ENCODE peak calls at places on chromosomes 16 and 17, in seven cellular contexts. K is astrocyte, M is fibroblast of lung, A is GM23248, O is H1, V is MM.1S, U is PC-3. X is an unnamed sample.
A peak's percentile ranks its signal among the peaks of the same experiment; 100 is the strongest.

GRCh38 chr16:50940275-50940854 is 198.5 kb downstream of the CYLD start:
- DNase-seq in K (no peak), M (no peak), A (no peak), O (no peak), V (no peak), U (no peak), X (no peak)

GRCh38 chr16:88419790-88420189 is 33.3 kb upstream of the ZFPM1 start:
- DNase-seq in K (no peak), M (no peak), A (no peak), O (no peak), V (no peak), U (no peak), X (no peak)

GRCh38 chr16:54921229-54921824 is 9.3 kb upstream of the IRX5 start:
- DNase-seq in K (no peak), M (peak; percentile 39), A (peak; percentile 72), O (no peak), V (no peak), U (no peak), X (no peak)

GRCh38 chr17:21295036-21295952 is 10.8 kb downstream of the MAP2K3 start:
- DNase-seq in K (no peak), M (no peak), A (peak; percentile 50), O (no peak), V (no peak), U (no peak), X (no peak)

GRCh38 chr16:6803171-6803570 is 529.5 kb upstream of the RBFOX1 start:
- DNase-seq in K (no peak), M (no peak), A (no peak), O (no peak), V (no peak), U (no peak), X (no peak)

GRCh38 chr16:64481497-64481896 is 640.4 kb downstream of the CDH11 start:
- DNase-seq in K (no peak), M (no peak), A (no peak), O (no peak), V (no peak), U (no peak), X (no peak)

GRCh38 chr16:4021070-4021779 is 95.0 kb downstream of the ADCY9 start:
- DNase-seq in K (no peak), M (no peak), A (peak; percentile 14), O (no peak), V (no peak), U (peak; percentile 69), X (peak; percentile 92)

GRCh38 chr17:68182940-68183551 is 64.8 kb upstream of the AMZ2 start:
- DNase-seq in K (no peak), M (no peak), A (no peak), O (no peak), V (no peak), U (peak; percentile 73), X (no peak)

GRCh38 chr16:70656065-70656711 is 9.8 kb downstream of the IL34 start:
- DNase-seq in K (no peak), M (no peak), A (no peak), O (no peak), V (no peak), U (no peak), X (no peak)

GRCh38 chr17:8290043-8290442 is 1.6 kb downstream of the RANGRF start:
- DNase-seq in K (no peak), M (no peak), A (peak; percentile 57), O (no peak), V (no peak), U (peak; percentile 34), X (no peak)

GRCh38 chr16:17194190-17194780 is 276.5 kb downstream of the XYLT1 start:
- DNase-seq in K (peak; percentile 22), M (peak; percentile 38), A (peak; percentile 57), O (peak; percentile 94), V (no peak), U (no peak), X (peak; percentile 61)

GRCh38 chr16:61362583-61362982 is 673.7 kb downstream of the CDH8 start:
- DNase-seq in K (no peak), M (no peak), A (no peak), O (no peak), V (no peak), U (no peak), X (no peak)

GRCh38 chr17:33500141-33500540 is 207.0 kb upstream of the ASIC2 start:
- DNase-seq in K (no peak), M (no peak), A (no peak), O (no peak), V (no peak), U (no peak), X (peak; percentile 22)

GRCh38 chr16:69772560-69773254 is 10.6 kb downstream of the WWP2 start:
- DNase-seq in K (no peak), M (peak; percentile 26), A (peak; percentile 12), O (no peak), V (no peak), U (no peak), X (no peak)

GRCh38 chr16:17173134-17173729 is 297.5 kb downstream of the XYLT1 start:
- DNase-seq in K (peak; percentile 79), M (peak; percentile 85), A (peak; percentile 65), O (no peak), V (no peak), U (no peak), X (peak; percentile 31)

GRCh38 chr17:48908853-48909394 is 717 bp downstream of the UBE2Z start:
- DNase-seq in K (peak; percentile 76), M (peak; percentile 87), A (peak; percentile 85), O (peak; percentile 95), V (peak; percentile 54), U (peak; percentile 91), X (peak; percentile 88)

GRCh38 chr17:18361837-18362380 is 1.4 kb downstream of the SHMT1 start:
- DNase-seq in K (no peak), M (no peak), A (no peak), O (no peak), V (no peak), U (no peak), X (no peak)

GRCh38 chr17:34580685-34581445 is 1.5 kb downstream of the TMEM132E start:
- DNase-seq in K (no peak), M (no peak), A (peak; percentile 25), O (peak; percentile 69), V (no peak), U (no peak), X (no peak)

GRCh38 chr17:39080416-39081179 is 70.8 kb downstream of the PLXDC1 start:
- DNase-seq in K (peak; percentile 47), M (peak; percentile 56), A (peak; percentile 86), O (no peak), V (no peak), U (peak; percentile 9), X (no peak)

GRCh38 chr16:85994492-85995433 is 95.8 kb downstream of the IRF8 start:
- DNase-seq in K (no peak), M (no peak), A (no peak), O (no peak), V (no peak), U (no peak), X (no peak)

GRCh38 chr16:65392831-65393565 is 271.1 kb upstream of the CDH11 start:
- DNase-seq in K (peak; percentile 69), M (peak; percentile 76), A (no peak), O (no peak), V (no peak), U (peak; percentile 90), X (no peak)

GRCh38 chr17:59154335-59154720 is 658 bp downstream of the SKA2 start:
- DNase-seq in K (peak; percentile 40), M (peak; percentile 51), A (peak; percentile 80), O (peak; percentile 70), V (peak; percentile 49), U (peak; percentile 56), X (peak; percentile 53)

GRCh38 chr17:28093999-28094716 is 51.7 kb downstream of the NLK start:
- DNase-seq in K (no peak), M (no peak), A (no peak), O (no peak), V (no peak), U (no peak), X (no peak)

GRCh38 chr16:3782566-3782965 is 65.2 kb upstream of the TRAP1 start:
- DNase-seq in K (no peak), M (no peak), A (no peak), O (no peak), V (no peak), U (no peak), X (no peak)

GRCh38 chr16:11354407-11354732 is 9.1 kb downstream of the RMI2 start:
- DNase-seq in K (no peak), M (no peak), A (no peak), O (no peak), V (peak; percentile 53), U (no peak), X (no peak)
- H3K4me3 ChIP-seq in K (no peak overlapping the region), M (no peak overlapping the region), A (no peak overlapping the region), O (no peak overlapping the region), V (peak overlapping the region; percentile 35), U (no peak overlapping the region), X (no peak overlapping the region)

GRCh38 chr17:73797594-73798110 is 153.4 kb upstream of the SDK2 start:
- DNase-seq in K (no peak), M (no peak), A (no peak), O (no peak), V (no peak), U (no peak), X (no peak)
- H3K27ac ChIP-seq in K (peak overlapping the region; percentile 48), M (no peak overlapping the region), A (peak overlapping the region; percentile 13), O (no peak overlapping the region), V (no peak overlapping the region), U (peak overlapping the region; percentile 30), X (no peak overlapping the region)

DNA sequence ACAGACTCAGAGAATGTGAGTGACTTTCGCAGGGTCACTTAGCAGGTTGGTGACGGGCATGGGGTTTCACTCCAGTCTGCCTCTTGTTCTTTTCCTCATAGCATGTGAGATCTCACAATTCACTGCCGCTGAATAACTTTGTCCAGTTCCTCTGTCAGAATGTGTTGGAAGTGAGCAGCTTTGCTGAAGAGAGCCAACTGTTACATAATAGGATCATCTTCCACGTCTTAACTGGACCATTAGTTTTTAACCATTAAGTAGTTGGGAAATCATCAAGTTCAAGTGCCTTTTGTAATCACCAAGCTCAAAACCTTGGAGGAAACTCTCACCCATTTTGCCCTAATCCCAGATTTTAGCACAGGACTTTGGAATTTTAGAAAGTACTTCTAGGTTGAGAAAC is 290.6 kb downstream of the WWOX start:
- DNase-seq in K (no peak), M (no peak), A (no peak), O (no peak), V (no peak), U (no peak), X (no peak)
- H3K9ac ChIP-seq in K (no peak overlapping the region), M (no peak overlapping the region), A (no peak overlapping the region), O (no peak overlapping the region), V (no peak overlapping the region), U (no peak overlapping the region), X (no peak overlapping the region)

DNA sequence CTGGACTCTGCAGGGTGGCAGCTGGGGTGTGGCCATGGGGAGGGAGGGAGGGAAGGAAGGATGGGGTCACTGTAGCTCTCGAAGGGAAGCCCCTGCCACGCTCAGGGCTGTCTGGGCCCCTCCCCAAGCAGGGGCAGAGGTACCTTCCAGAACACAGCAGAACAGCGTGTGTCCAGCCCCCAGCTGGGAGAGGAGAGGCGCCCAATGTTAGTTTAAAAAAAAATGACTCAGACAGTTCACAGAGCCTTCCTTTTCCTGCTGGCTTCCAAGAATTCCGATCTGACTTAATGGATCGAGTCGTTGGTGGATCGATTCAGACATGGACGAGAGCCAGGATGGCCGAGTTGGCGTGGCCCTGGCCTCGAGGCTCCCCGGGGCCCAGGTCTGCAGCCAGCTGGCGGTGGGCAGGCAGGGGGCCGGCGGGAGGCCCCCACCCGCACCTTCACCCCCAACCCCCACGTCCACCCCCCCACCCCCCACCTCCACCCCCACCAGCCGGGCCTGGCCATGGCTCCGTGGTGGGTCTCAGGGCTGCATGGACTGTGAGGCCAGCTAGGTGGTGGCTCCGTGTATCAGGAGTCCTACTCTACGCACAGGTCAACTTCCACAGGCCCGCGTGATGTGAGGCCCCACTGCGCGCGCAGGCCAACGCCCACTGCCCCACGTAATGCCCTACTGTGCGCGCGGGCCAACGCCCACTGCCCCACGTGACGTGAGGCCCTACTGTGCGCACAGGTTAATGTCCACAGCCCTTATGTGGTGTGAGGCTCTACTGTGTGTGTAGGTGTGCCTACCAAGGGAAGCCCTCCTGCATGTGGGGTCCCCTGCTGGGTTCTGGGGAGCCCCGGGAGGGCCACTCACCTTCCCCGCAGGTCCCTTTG is 21.8 kb downstream of the CACNA1H start:
- DNase-seq in K (peak; percentile 42), M (peak; percentile 65), A (peak; percentile 30), O (no peak), V (no peak), U (peak; percentile 35), X (no peak)
- H3K4me3 ChIP-seq in K (no peak overlapping the region), M (no peak overlapping the region), A (no peak overlapping the region), O (no peak overlapping the region), V (no peak overlapping the region), U (no peak overlapping the region), X (no peak overlapping the region)